ENCODE peak calls at places on chromosome 22, in seven cellular contexts. M, V, D, B, L, P and Q are unnamed samples.

GRCh38 chr22:17781319-17782031 is 7.2 kb upstream of the BID start:
- DNase-seq in M (no peak), V (no peak), D (no peak), B (peak; percentile 71), L (no peak), P (peak; percentile 38), Q (no peak)

GRCh38 chr22:21710156-21710555 is 25.4 kb downstream of the YPEL1 start:
- DNase-seq in M (no peak), V (no peak), D (no peak), B (no peak), L (no peak), P (no peak), Q (no peak)

GRCh38 chr22:23177197-23177596 is 3.1 kb upstream of the BCR start:
- DNase-seq in M (no peak), V (no peak), D (no peak), B (no peak), L (no peak), P (no peak), Q (no peak)

GRCh38 chr22:18023509-18024275 is 669 bp downstream of the MICAL3 start:
- DNase-seq in M (peak; percentile 80), V (peak; percentile 88), D (peak; percentile 80), B (no peak), L (peak; percentile 13), P (peak; percentile 84), Q (peak; percentile 91)

GRCh38 chr22:27761652-27762051 is 39.9 kb downstream of the MN1 start:
- DNase-seq in M (no peak), V (no peak), D (no peak), B (no peak), L (no peak), P (no peak), Q (no peak)

GRCh38 chr22:41382098-41382578 is 396 bp downstream of the TEF start:
- DNase-seq in M (peak; percentile 73), V (peak; percentile 85), D (peak; percentile 83), B (peak; percentile 68), L (peak; percentile 59), P (peak; percentile 65), Q (peak; percentile 74)

GRCh38 chr22:40396882-40397281 is 26.5 kb downstream of the SGSM3 start:
- DNase-seq in M (peak; percentile 79), V (peak; percentile 59), D (no peak), B (no peak), L (no peak), P (peak; percentile 94), Q (peak; percentile 91)

GRCh38 chr22:36252754-36253522 is at the start of gene APOL1:
- DNase-seq in M (no peak), V (no peak), D (peak; percentile 64), B (peak; percentile 55), L (peak; percentile 25), P (peak; percentile 39), Q (peak; percentile 71)

GRCh38 chr22:31247726-31248125 is 35.6 kb downstream of the LIMK2 start:
- DNase-seq in M (no peak), V (no peak), D (no peak), B (no peak), L (no peak), P (no peak), Q (no peak)

GRCh38 chr22:44000123-44000522 is 24.0 kb upstream of the PARVB start:
- DNase-seq in M (no peak), V (no peak), D (no peak), B (no peak), L (no peak), P (no peak), Q (no peak)

GRCh38 chr22:31334329-31334728 is 11.8 kb downstream of the PATZ1 start:
- DNase-seq in M (no peak), V (no peak), D (no peak), B (no peak), L (no peak), P (no peak), Q (no peak)

GRCh38 chr22:24441406-24442351 is 14.3 kb downstream of the ADORA2A start:
- DNase-seq in M (no peak), V (no peak), D (no peak), B (no peak), L (no peak), P (no peak), Q (no peak)

GRCh38 chr22:38924197-38924952 is 33.0 kb upstream of the APOBEC3A start:
- DNase-seq in M (no peak), V (peak; percentile 88), D (peak; percentile 77), B (no peak), L (no peak), P (peak; percentile 95), Q (peak; percentile 90)

GRCh38 chr22:27019827-27020226 is 362.4 kb downstream of the MIAT start:
- DNase-seq in M (peak; percentile 14), V (peak; percentile 79), D (peak; percentile 28), B (no peak), L (no peak), P (no peak), Q (no peak)

GRCh38 chr22:45878051-45878764 is 98.8 kb downstream of the WNT7B start:
- DNase-seq in M (no peak), V (peak; percentile 39), D (peak; percentile 12), B (no peak), L (no peak), P (peak; percentile 18), Q (no peak)

GRCh38 chr22:30488121-30488520 is 16.3 kb upstream of the SEC14L3 start:
- DNase-seq in M (peak; percentile 50), V (no peak), D (no peak), B (no peak), L (no peak), P (no peak), Q (no peak)

GRCh38 chr22:49768077-49768476 is 59.6 kb downstream of the BRD1 start:
- DNase-seq in M (no peak), V (peak; percentile 49), D (no peak), B (no peak), L (no peak), P (no peak), Q (no peak)

GRCh38 chr22:30314918-30315317 is 11.8 kb downstream of the TBC1D10A start:
- DNase-seq in M (no peak), V (no peak), D (no peak), B (peak; percentile 55), L (no peak), P (no peak), Q (no peak)

GRCh38 chr22:50604256-50604580 is 3.6 kb downstream of the MAPK8IP2 start:
- DNase-seq in M (peak; percentile 34), V (no peak), D (no peak), B (no peak), L (no peak), P (no peak), Q (no peak)

GRCh38 chr22:42994917-42995562 is 19.9 kb downstream of the PACSIN2 start:
- DNase-seq in M (no peak), V (peak; percentile 92), D (peak; percentile 46), B (no peak), L (no peak), P (peak; percentile 81), Q (peak; percentile 76)

GRCh38 chr22:24994070-24994763 is 41.7 kb downstream of the KIAA1671 start:
- DNase-seq in M (peak; percentile 64), V (no peak), D (no peak), B (no peak), L (no peak), P (peak; percentile 46), Q (peak; percentile 89)

GRCh38 chr22:27278986-27279385 is 522.6 kb downstream of the MN1 start:
- DNase-seq in M (no peak), V (no peak), D (no peak), B (no peak), L (no peak), P (no peak), Q (no peak)

GRCh38 chr22:32552540-32552939 is 77.9 kb downstream of the FBXO7 start:
- DNase-seq in M (no peak), V (no peak), D (no peak), B (no peak), L (no peak), P (no peak), Q (no peak)

DNA sequence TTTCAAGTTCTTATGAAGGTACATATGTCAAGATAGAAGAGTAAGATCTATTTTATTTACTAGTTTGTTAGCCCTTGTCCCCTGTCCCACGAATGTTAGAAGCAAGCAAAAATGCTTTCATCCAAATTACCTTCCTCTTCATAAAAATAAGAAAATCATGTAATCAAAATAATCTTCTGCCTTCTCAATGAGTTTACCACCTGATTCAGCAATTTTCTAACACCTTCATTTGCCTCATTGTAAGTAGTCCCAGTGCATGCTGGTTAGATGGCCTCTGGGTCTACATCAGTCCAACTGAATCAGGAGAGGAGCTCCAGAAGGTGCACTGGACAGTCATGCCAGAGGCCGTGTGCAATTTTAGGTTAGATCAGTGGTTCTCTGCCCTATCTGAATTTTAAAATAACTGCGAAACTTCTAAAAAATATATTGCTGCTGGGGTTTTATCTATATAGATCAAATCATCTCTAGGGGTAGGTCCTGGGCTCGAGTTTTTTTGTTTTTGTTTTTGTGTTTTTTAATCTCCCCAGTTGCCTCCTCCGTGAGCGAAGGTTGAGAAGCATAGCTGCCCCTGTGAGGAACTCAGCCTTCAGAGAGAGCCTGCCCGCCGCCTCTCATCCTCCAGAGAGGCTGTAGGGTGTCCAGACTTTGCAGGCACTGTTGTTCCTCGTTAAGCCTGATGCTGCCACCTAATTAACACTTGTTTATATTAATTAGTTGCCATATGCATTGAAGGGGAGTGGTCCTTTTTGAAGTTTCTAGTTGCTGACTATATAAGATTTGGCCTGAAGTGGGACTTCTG is 32.2 kb downstream of the C22orf31 start:
- DNase-seq in M (no peak), V (no peak), D (no peak), B (no peak), L (no peak), P (no peak), Q (no peak)
- H3K27ac ChIP-seq in M (peak overlapping the region; percentile 70), V (peak overlapping the region; percentile 92), D (peak overlapping the region; percentile 96), B (no peak overlapping the region), L (no peak overlapping the region), P (peak overlapping the region; percentile 90), Q (peak overlapping the region; percentile 35)

GRCh38 chr22:48278620-48279464 is 1516.4 kb downstream of the TBC1D22A start:
- DNase-seq in M (no peak), V (no peak), D (no peak), B (no peak), L (no peak), P (no peak), Q (no peak)
- H3K27ac ChIP-seq in M (no peak overlapping the region), V (no peak overlapping the region), D (no peak overlapping the region), B (no peak overlapping the region), L (no peak overlapping the region), P (no peak overlapping the region), Q (no peak overlapping the region)

DNA sequence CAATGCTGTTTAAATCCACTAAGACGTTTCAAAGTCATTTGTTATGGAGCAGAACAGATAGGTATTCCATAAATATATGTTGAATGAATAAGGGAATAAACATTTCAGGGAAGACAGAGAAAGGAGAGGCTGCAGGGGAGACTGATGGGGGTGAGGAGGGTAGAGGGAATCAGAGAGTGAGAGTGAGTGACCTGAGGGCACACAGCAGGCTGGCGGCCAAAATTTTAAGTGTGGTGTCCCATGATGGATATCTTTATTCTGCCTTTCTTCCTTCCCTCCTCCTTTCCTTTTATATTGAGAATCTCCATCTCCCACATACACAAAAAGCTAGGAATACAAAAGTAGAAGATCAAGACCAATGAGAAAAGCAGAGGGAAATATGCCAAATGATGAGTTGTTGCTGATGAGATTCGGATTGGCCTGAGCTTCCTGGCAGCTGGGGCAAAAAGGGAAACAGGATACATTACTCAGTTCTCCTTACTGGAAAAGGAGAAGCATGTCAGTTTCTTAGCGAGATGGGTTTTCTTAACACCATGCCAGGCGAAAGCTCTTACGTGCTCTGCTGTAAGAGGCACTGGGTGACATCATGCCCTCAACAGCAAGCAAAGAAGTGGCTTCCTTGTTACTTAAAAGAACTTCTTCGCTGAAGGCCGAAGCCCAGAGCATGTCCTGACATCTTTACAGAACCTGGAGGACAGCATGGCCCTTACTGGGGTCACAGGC is 11.2 kb upstream of the CYTH4 start:
- DNase-seq in M (no peak), V (no peak), D (no peak), B (no peak), L (no peak), P (no peak), Q (no peak)
- H3K27ac ChIP-seq in M (no peak overlapping the region), V (no peak overlapping the region), D (no peak overlapping the region), B (no peak overlapping the region), L (no peak overlapping the region), P (no peak overlapping the region), Q (no peak overlapping the region)

GRCh38 chr22:37636186-37636948 is 3.1 kb upstream of the SH3BP1 start:
- DNase-seq in M (peak; percentile 47), V (no peak), D (no peak), B (no peak), L (no peak), P (no peak), Q (no peak)
- H3K27ac ChIP-seq in M (no peak overlapping the region), V (no peak overlapping the region), D (no peak overlapping the region), B (no peak overlapping the region), L (peak overlapping the region; percentile 77), P (no peak overlapping the region), Q (no peak overlapping the region)